ENCODE peak calls at places on chromosome 2, in ten cellular contexts. I, M, Q, O, U, G, F, P, H and L are unnamed samples.

GRCh38 chr2:150134223-150134858 is 353.1 kb downstream of the RND3 start:
- DNase-seq in I (no peak), M (no peak), Q (no peak), O (no peak), U (no peak), G (no peak), F (no peak), P (no peak), H (peak), L (no peak)

GRCh38 chr2:196046123-196046917 is 22.3 kb downstream of the DNAH7 start:
- DNase-seq in I (no peak), M (no peak), Q (no peak), O (no peak), U (no peak), G (no peak), F (peak), P (no peak), H (peak), L (no peak)

GRCh38 chr2:27049422-27050280 is 1.8 kb upstream of the AGBL5 start:
- DNase-seq in I (peak), M (no peak), Q (no peak), O (no peak), U (no peak), G (no peak), F (no peak), P (no peak), H (no peak), L (peak)

GRCh38 chr2:143844986-143845385 is 674.9 kb downstream of the ZEB2 start:
- DNase-seq in I (no peak), M (no peak), Q (no peak), O (no peak), U (no peak), G (no peak), F (no peak), P (no peak), H (no peak), L (no peak)

GRCh38 chr2:9653485-9654271 is 22.9 kb upstream of the YWHAQ start:
- DNase-seq in I (no peak), M (no peak), Q (no peak), O (no peak), U (peak), G (no peak), F (no peak), P (no peak), H (no peak), L (no peak)

GRCh38 chr2:130756041-130756720 is 841 bp downstream of the AMER3 start:
- DNase-seq in I (peak), M (peak), Q (no peak), O (peak), U (peak), G (no peak), F (peak), P (peak), H (no peak), L (no peak)

GRCh38 chr2:54122939-54123338 is 7.5 kb downstream of the ACYP2 start:
- DNase-seq in I (no peak), M (peak), Q (no peak), O (no peak), U (no peak), G (no peak), F (no peak), P (no peak), H (peak), L (peak)

GRCh38 chr2:194004590-194005206 is 1652.3 kb upstream of the SLC39A10 start:
- DNase-seq in I (no peak), M (peak), Q (no peak), O (no peak), U (no peak), G (no peak), F (no peak), P (no peak), H (peak), L (no peak)

GRCh38 chr2:150467641-150467963 is 19.9 kb downstream of the RND3 start:
- DNase-seq in I (no peak), M (peak), Q (no peak), O (no peak), U (no peak), G (no peak), F (no peak), P (no peak), H (no peak), L (no peak)

GRCh38 chr2:174691203-174691779 is 73.0 kb downstream of the CHRNA1 start:
- DNase-seq in I (no peak), M (no peak), Q (no peak), O (no peak), U (no peak), G (no peak), F (no peak), P (no peak), H (no peak), L (no peak)

GRCh38 chr2:101115664-101116063 is 35.5 kb downstream of the TBC1D8 start:
- DNase-seq in I (no peak), M (no peak), Q (no peak), O (no peak), U (no peak), G (no peak), F (no peak), P (no peak), H (no peak), L (no peak)

GRCh38 chr2:39661771-39662325 is 3.9 kb upstream of the TMEM178A start:
- DNase-seq in I (no peak), M (no peak), Q (no peak), O (no peak), U (no peak), G (no peak), F (no peak), P (no peak), H (no peak), L (no peak)

GRCh38 chr2:216373896-216374295 is 1.6 kb upstream of the MARCHF4 start:
- DNase-seq in I (no peak), M (no peak), Q (no peak), O (no peak), U (no peak), G (no peak), F (no peak), P (no peak), H (no peak), L (no peak)

GRCh38 chr2:74777161-74777900 is 56.6 kb upstream of the HK2 start:
- DNase-seq in I (no peak), M (no peak), Q (no peak), O (peak), U (no peak), G (no peak), F (peak), P (no peak), H (no peak), L (no peak)

GRCh38 chr2:61134141-61134540 is 27.8 kb upstream of the C2orf74 start:
- DNase-seq in I (no peak), M (no peak), Q (no peak), O (no peak), U (no peak), G (no peak), F (no peak), P (no peak), H (peak), L (no peak)

GRCh38 chr2:15673919-15674636 is 82.4 kb downstream of the DDX1 start:
- DNase-seq in I (no peak), M (no peak), Q (no peak), O (peak), U (no peak), G (no peak), F (no peak), P (peak), H (no peak), L (no peak)

GRCh38 chr2:230737791-230738226 is 25.2 kb downstream of the CAB39 start:
- DNase-seq in I (no peak), M (peak), Q (no peak), O (no peak), U (no peak), G (no peak), F (no peak), P (no peak), H (no peak), L (no peak)

GRCh38 chr2:98175811-98176210 is 88.8 kb downstream of the VWA3B start:
- DNase-seq in I (no peak), M (peak), Q (no peak), O (peak), U (peak), G (peak), F (no peak), P (peak), H (no peak), L (no peak)

GRCh38 chr2:39620067-39620466 is 45.6 kb upstream of the TMEM178A start:
- DNase-seq in I (no peak), M (peak), Q (peak), O (peak), U (no peak), G (peak), F (peak), P (no peak), H (peak), L (peak)

GRCh38 chr2:155727097-155727906 is 605.2 kb downstream of the NR4A2 start:
- DNase-seq in I (no peak), M (no peak), Q (no peak), O (no peak), U (no peak), G (no peak), F (no peak), P (no peak), H (no peak), L (no peak)